ENCODE peak calls at places on chromosomes 7 and 10, in five cellular contexts. G is cardiac muscle cell, N is heart right ventricle, J is HCT116, I is mammary epithelial cell. P is an unnamed sample.

GRCh38 chr7:76393116-76394031 is 16.1 kb downstream of the SSC4D start:
- DNase-seq in G (peak; percentile 94), N (peak; percentile 96), J (peak; percentile 71), I (peak; percentile 81), P (no peak)

GRCh38 chr7:120813546-120813945 is 44.4 kb downstream of the TSPAN12 start:
- DNase-seq in G (no peak), N (no peak), J (no peak), I (no peak), P (no peak)

GRCh38 chr10:63206997-63207952 is 74.1 kb downstream of the NRBF2 start:
- DNase-seq in G (peak; percentile 17), N (no peak), J (no peak), I (peak; percentile 62), P (peak; percentile 6)

GRCh38 chr10:129040377-129040776 is 426.7 kb upstream of the MGMT start:
- DNase-seq in G (no peak), N (no peak), J (no peak), I (no peak), P (no peak)

GRCh38 chr10:35942052-35942451 is 300.0 kb upstream of the FZD8 start:
- DNase-seq in G (no peak), N (no peak), J (no peak), I (no peak), P (no peak)

GRCh38 chr7:55194522-55194921 is 170.6 kb upstream of the LANCL2 start:
- DNase-seq in G (no peak), N (no peak), J (no peak), I (no peak), P (no peak)

GRCh38 chr10:99908512-99908911 is 101.2 kb downstream of the DNMBP start:
- DNase-seq in G (no peak), N (no peak), J (no peak), I (peak; percentile 72), P (peak; percentile 52)

GRCh38 chr10:101655581-101655980 is 39.4 kb downstream of the FBXW4 start:
- DNase-seq in G (no peak), N (no peak), J (no peak), I (no peak), P (no peak)

DNA sequence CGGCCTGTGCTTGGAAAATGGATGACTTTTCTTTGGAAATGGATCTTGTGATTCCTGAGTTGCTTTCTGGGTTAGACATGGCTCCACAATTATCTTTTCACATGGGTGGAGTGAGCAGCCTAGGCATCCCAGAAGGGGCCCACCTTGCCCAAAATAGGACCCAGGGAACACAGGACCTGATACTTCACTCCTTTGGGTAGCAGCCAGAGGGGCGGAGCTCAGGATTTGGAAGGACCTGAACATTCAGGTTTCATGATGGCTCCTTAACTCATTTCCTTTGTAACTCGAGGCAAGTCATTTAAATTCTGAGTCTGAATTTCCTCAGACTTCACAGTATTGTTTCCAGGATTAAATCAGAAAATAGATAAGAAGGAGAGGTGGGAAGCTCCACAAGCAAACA is 178.3 kb upstream of the ZMIZ1 start:
- DNase-seq in G (no peak), N (no peak), J (no peak), I (no peak), P (no peak)
- H3K27ac ChIP-seq in G (no peak overlapping the region), N (no peak overlapping the region), J (no peak overlapping the region), I (no peak overlapping the region), P (no peak overlapping the region)

DNA sequence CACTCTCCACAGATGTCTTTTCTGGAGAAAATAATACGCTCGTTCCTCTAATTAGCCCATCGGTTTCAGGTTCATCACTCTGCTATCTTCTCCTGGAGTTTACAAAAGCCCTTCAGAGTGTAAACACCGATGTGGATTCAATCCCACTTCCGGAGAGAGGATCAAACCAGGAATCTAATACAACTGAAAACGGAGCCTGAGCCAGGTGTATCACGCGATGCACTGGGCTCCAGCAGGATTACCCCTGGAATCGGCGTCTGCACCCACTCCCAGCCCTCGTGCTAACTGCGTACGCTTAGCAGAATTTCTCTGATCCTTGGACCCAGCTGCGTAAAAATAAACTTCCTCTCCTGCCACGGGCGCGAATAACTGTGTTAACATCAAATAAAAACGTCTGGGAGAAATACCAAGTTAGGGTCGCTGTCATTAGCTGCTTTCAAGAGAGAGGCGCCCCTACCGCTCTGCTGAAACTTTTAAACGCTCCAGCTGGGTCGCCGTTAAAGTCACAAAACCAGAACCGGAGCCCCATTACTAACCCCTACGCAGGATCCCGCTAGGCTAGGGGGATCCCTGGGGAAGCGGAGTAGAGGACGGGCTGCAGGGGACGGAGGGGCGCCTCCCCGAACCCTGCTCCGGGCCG is 508 bp downstream of the ZNF3 start:
- DNase-seq in G (peak; percentile 34), N (no peak), J (no peak), I (no peak), P (no peak)
- H3K27ac ChIP-seq in G (peak overlapping the region; percentile 97), N (peak overlapping the region; percentile 89), J (peak overlapping the region; percentile 72), I (peak overlapping the region; percentile 46), P (peak overlapping the region; percentile 59)

GRCh38 chr10:17074548-17074860 is 55.1 kb downstream of the CUBN start:
- DNase-seq in G (no peak), N (no peak), J (no peak), I (peak; percentile 76), P (no peak)

GRCh38 chr10:17075975-17076374 is 53.6 kb downstream of the CUBN start:
- DNase-seq in G (no peak), N (no peak), J (no peak), I (no peak), P (no peak)

GRCh38 chr10:17076626-17077025 is 53.0 kb downstream of the CUBN start:
- DNase-seq in G (no peak), N (no peak), J (no peak), I (no peak), P (no peak)

GRCh38 chr10:17075510-17075909 is 54.1 kb downstream of the CUBN start:
- DNase-seq in G (no peak), N (no peak), J (no peak), I (peak; percentile 90), P (peak; percentile 74)

GRCh38 chr10:17073720-17074547 is 55.7 kb downstream of the CUBN start:
- DNase-seq in G (no peak), N (no peak), J (no peak), I (no peak), P (no peak)
- H3K27ac ChIP-seq in G (no peak overlapping the region), N (no peak overlapping the region), J (no peak overlapping the region), I (peak overlapping the region; percentile 96), P (peak overlapping the region; percentile 95)

DNA sequence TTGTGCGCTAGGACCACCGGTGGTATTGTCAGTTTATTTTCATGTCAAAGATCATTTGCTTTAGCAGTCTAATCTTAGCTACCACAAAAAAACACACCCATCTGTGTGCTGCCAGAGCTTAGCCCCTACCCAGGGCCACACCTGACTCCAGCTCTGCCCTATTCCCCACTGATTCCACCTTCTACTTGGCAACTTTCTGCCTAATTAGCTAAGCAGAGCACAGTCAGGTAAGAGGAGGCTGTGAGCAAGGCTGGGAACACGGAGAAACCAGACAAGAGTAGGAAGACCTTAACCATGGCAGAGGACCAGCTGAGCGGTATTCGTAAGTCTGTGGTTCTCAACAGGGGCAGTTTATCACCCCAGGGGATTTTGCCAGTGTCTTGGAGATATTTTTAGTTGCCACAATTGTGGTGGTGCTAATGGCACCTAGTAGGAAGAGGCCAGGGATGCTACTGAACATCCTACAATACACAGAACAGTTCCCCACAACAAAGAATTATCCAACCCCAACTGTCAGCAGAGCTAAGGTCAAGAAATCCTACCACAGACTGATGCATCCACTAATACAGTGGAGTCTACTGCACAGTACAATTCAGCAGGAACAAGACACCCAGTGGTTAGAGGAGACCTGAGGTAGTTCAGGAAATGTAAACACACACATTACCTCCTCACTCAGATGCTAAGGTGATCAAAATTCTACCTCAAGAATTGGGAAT is 91.6 kb downstream of the ZFAND4 start:
- DNase-seq in G (no peak), N (no peak), J (no peak), I (no peak), P (no peak)
- H3K27ac ChIP-seq in G (no peak overlapping the region), N (peak overlapping the region; percentile 2), J (no peak overlapping the region), I (no peak overlapping the region), P (no peak overlapping the region)

GRCh38 chr10:79264942-79265341 is 82.3 kb upstream of the PPIF start:
- DNase-seq in G (no peak), N (peak; percentile 64), J (no peak), I (peak; percentile 97), P (peak; percentile 85)
- H3K27ac ChIP-seq in G (no peak overlapping the region), N (peak overlapping the region; percentile 76), J (no peak overlapping the region), I (peak overlapping the region; percentile 40), P (peak overlapping the region; percentile 79)

GRCh38 chr7:134450296-134451000 is 8.5 kb downstream of the AKR1B1 start:
- DNase-seq in G (no peak), N (no peak), J (no peak), I (no peak), P (no peak)

GRCh38 chr7:134447383-134447782 is 11.5 kb downstream of the AKR1B1 start:
- DNase-seq in G (no peak), N (no peak), J (no peak), I (no peak), P (no peak)

GRCh38 chr7:134448359-134449229 is 10.3 kb downstream of the AKR1B1 start:
- DNase-seq in G (no peak), N (no peak), J (peak; percentile 21), I (peak; percentile 90), P (no peak)

GRCh38 chr7:134451656-134452055 is 7.2 kb downstream of the AKR1B1 start:
- DNase-seq in G (no peak), N (no peak), J (no peak), I (no peak), P (no peak)

GRCh38 chr7:134449596-134450194 is 9.2 kb downstream of the AKR1B1 start:
- DNase-seq in G (no peak), N (no peak), J (no peak), I (no peak), P (no peak)
- H3K27ac ChIP-seq in G (no peak overlapping the region), N (no peak overlapping the region), J (no peak overlapping the region), I (peak overlapping the region; percentile 89), P (peak overlapping the region; percentile 60)